ENCODE peak calls at places on chromosomes 16 and 17, in ten cellular contexts. V is body of pancreas; J is stomach; L is heart right ventricle; U is cardiac muscle cell; A is colonic mucosa; P is A673; Q is OCI-LY7; Z is H1; T is CD8-positive, alpha-beta T cell. R is an unnamed sample. For H3K9me3 and H3K4me1, the result is how much of the 10 kb centered on the place peaks cover.

GRCh38 chr16:88611220-88611821 is 27.1 kb upstream of the IL17C start:
- DNase-seq in V (peak), J (no peak), L (no peak), U (no peak), A (no peak), P (no peak), Q (no peak), Z (no peak), T (no peak), R (no peak)

GRCh38 chr16:85028638-85029412 is 1.2 kb downstream of the KIAA0513 start:
- DNase-seq in V (peak), J (peak), L (peak), U (peak), A (peak), P (no peak), Q (no peak), Z (no peak), T (peak), R (peak)

GRCh38 chr17:64205804-64206203 is 57.3 kb downstream of the TEX2 start:
- DNase-seq in V (no peak), J (no peak), L (no peak), U (no peak), A (no peak), P (no peak), Q (no peak), Z (no peak), T (no peak), R (no peak)

GRCh38 chr17:11144358-11145233 is 96.4 kb upstream of the SHISA6 start:
- DNase-seq in V (peak), J (peak), L (peak), U (peak), A (peak), P (peak), Q (peak), Z (peak), T (no peak), R (no peak)

GRCh38 chr17:6269474-6269873 is 165.4 kb downstream of the AIPL1 start:
- DNase-seq in V (no peak), J (no peak), L (no peak), U (peak), A (peak), P (peak), Q (peak), Z (no peak), T (no peak), R (no peak)

GRCh38 chr16:11175850-11176341 is 80.1 kb downstream of the SOCS1 start:
- DNase-seq in V (no peak), J (no peak), L (no peak), U (no peak), A (no peak), P (no peak), Q (no peak), Z (no peak), T (no peak), R (no peak)

GRCh38 chr17:1511290-1511689 is 5.1 kb downstream of the INPP5K start:
- DNase-seq in V (no peak), J (no peak), L (peak), U (peak), A (peak), P (peak), Q (no peak), Z (no peak), T (no peak), R (no peak)

GRCh38 chr16:89300311-89300975 is 82.9 kb downstream of the ZNF778 start:
- DNase-seq in V (peak), J (peak), L (no peak), U (peak), A (no peak), P (no peak), Q (no peak), Z (no peak), T (no peak), R (no peak)

GRCh38 chr16:81774348-81774747 is 4.7 kb upstream of the PLCG2 start:
- DNase-seq in V (no peak), J (no peak), L (peak), U (no peak), A (no peak), P (no peak), Q (peak), Z (no peak), T (no peak), R (no peak)

GRCh38 chr16:3573146-3573815 is 3.9 kb downstream of the NLRC3 start:
- DNase-seq in V (no peak), J (no peak), L (no peak), U (no peak), A (no peak), P (no peak), Q (no peak), Z (no peak), T (no peak), R (no peak)

GRCh38 chr17:2844386-2844785 is 48.1 kb downstream of the RAP1GAP2 start:
- DNase-seq in V (no peak), J (no peak), L (no peak), U (peak), A (no peak), P (no peak), Q (no peak), Z (no peak), T (no peak), R (no peak)

GRCh38 chr16:85612191-85612800 is 826 bp upstream of the GSE1 start:
- DNase-seq in V (peak), J (peak), L (peak), U (peak), A (peak), P (peak), Q (peak), Z (no peak), T (peak), R (peak)

GRCh38 chr17:67365762-67366192 is 600 bp downstream of the PSMD12 start:
- DNase-seq in V (no peak), J (no peak), L (no peak), U (peak), A (no peak), P (no peak), Q (peak), Z (no peak), T (no peak), R (peak)

GRCh38 chr16:79599256-79599836 is 1.2 kb downstream of the MAF start:
- DNase-seq in V (peak), J (no peak), L (peak), U (peak), A (no peak), P (no peak), Q (no peak), Z (no peak), T (no peak), R (no peak)

GRCh38 chr16:86089986-86090385 is 191.0 kb downstream of the IRF8 start:
- DNase-seq in V (no peak), J (no peak), L (no peak), U (no peak), A (no peak), P (no peak), Q (peak), Z (no peak), T (no peak), R (no peak)

GRCh38 chr16:57380671-57381462 is 8.6 kb downstream of the CX3CL1 start:
- DNase-seq in V (peak), J (no peak), L (no peak), U (peak), A (no peak), P (no peak), Q (no peak), Z (no peak), T (no peak), R (no peak)

DNA sequence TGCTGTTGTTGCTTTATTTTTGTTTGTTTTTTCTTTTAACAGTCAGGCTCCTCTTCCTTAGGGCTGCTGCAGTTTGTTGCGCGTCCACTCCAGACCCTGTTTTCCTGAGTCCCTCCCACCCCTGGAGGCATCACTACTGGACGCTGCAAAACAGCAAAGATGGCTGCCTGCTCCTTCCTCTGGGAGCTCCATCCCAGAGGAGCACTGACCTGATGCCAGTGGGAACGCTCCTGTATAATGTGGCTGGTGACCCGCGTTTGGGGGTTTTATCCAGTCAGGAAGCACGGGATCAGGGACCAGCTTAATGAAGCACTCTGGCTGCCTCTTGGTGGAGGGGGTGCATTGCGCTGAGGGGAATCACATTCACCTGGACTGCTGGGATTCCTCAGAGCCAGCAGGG is 1005.6 kb downstream of the CDH8 start:
- DNase-seq in V (no peak), J (no peak), L (no peak), U (no peak), A (no peak), P (no peak), Q (no peak), Z (no peak), T (no peak), R (no peak)
- H3K9me3 ChIP-seq in V (under half), J (under half), L (under half), U (under half), A (under half), P (under half), Q (under half), Z (under half), T (under half), R (under half)

DNA sequence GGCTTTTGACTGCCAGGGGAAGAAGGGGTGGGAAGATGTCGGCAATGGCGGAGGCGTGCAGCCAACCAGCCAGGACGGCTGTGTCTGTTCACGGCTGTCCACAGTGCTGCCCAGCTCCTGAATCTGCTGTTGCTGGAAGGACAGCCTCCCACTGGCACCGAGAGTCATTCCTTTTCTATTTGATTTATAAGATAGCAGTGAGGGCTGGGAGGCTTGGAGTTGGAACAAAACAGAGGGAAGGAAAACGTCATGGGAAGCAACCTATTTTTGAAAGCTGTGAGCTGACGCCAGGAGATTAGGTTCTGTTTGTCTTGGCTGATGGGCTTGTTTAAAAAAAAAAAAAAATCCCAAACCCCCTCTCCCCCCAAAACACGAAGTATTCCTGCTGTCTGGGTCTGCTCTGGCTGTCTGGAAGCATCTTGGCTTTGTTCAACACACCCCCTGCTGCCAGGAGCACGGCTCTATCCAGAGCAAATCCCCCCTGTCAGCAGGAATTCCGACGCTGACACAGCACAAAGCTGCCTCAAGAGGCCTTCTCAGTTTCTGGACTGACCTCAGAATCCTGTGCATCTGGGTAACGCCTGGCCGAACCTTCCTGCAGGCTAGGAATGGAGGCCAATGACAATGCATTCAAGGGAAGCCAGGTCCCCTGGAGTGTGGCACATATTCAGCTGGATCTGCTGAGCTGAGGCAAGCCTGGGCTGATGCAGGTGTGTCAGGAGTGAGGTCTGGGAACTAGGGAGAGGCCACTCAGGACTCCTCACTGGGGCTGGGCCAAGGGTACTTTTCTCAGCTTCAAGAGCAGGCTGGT is 41.0 kb upstream of the SREBF1 start:
- DNase-seq in V (peak), J (peak), L (peak), U (peak), A (peak), P (peak), Q (no peak), Z (no peak), T (no peak), R (no peak)
- H3K4me1 ChIP-seq in V (under half), J (under half), L (half or more), U (under half), A (under half), P (under half), Q (under half), Z (under half), T (under half), R (under half)

DNA sequence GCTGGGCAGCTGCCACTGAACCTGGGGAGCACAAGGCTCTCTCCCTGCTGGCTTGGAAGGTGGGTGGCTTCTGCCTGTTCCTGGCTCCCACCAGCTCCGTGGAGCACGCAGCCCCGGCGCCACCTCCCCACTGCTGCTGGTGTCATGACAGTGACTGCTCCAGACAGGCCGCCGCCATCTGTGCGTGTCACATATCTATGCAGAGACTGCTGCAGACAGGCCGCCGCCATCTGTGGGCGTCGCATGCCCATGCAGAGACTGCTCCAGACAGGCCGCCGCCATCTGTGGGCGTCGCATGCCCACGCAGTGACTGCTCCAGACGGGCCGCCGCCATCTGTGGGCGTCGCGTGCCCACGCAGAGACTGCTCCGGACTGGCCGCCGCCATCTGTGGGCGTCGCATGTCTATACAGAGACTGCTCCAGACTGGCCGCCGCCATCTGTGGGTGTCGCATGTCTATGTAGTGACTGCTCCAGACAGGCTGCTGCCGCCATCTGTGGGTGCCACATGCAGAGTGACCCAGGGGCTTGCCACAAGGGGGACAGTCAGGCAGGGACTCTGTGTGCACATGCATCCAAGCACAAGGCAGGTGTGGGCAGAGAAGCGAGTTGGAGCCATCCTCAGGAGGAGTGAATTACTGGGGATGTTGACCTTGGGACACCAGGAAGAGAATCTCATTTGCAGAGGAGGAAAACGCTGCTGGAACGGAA is 3.3 kb upstream of the FN3KRP start:
- DNase-seq in V (no peak), J (no peak), L (no peak), U (no peak), A (no peak), P (no peak), Q (no peak), Z (no peak), T (no peak), R (no peak)
- H3K27ac ChIP-seq in V (no peak), J (no peak), L (no peak), U (no peak), A (no peak), P (no peak), Q (no peak), Z (no peak), T (no peak), R (no peak)

GRCh38 chr16:46466239-46466638 is 154.9 kb downstream of the SHCBP1 start:
- DNase-seq in V (no peak), J (no peak), L (no peak), U (no peak), A (no peak), P (no peak), Q (no peak), Z (no peak), T (no peak), R (no peak)
- H3K9me3 ChIP-seq in V (under half), J (half or more), L (under half), U (under half), A (under half), P (under half), Q (under half), Z (half or more), T (under half), R (under half)

GRCh38 chr17:57402691-57403090 is 146.4 kb downstream of the MSI2 start:
- DNase-seq in V (no peak), J (no peak), L (no peak), U (no peak), A (no peak), P (no peak), Q (no peak), Z (no peak), T (no peak), R (no peak)
- H3K4me1 ChIP-seq in V (under half), J (under half), L (half or more), U (half or more), A (under half), P (under half), Q (half or more), Z (under half), T (under half), R (half or more)

DNA sequence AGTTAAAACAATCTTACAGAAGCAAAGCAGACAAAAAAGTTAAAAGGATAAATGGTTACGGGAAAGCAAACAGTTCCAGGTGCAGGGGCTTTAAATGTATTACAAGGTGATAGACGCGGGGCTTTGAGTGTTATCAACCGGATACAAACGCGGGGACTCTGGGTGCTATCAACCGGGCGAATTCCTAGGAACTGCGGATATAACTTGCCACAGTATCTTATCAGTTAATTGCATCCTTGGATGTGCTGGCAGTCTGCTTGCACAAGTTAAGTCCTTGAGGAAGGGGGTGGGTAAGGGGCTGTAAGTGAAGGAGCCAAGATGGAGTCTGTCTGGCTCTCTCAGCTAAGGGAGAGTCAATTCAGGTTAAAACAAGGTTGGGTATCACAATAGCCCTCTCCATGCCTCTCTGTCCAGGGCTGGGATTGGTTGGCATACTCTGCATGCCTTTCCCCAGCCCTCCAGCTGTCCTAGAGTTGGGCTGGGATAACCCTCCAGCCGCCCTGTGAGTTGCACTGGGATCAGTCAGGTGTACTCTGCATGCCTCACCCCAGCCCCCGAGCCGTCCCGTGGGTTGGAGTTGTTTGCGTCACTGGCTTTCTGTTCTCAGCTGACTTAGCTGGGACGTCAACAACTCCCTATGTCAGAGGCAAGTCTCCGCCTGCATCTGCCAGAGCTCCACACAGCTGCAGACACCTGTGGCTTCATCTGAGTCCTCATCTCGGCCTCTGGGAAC is 40.9 kb downstream of the TMEM235 start:
- DNase-seq in V (peak), J (peak), L (peak), U (peak), A (peak), P (no peak), Q (peak), Z (no peak), T (no peak), R (no peak)
- H3K27ac ChIP-seq in V (no peak), J (no peak), L (no peak), U (peak), A (no peak), P (no peak), Q (no peak), Z (no peak), T (peak), R (no peak)

DNA sequence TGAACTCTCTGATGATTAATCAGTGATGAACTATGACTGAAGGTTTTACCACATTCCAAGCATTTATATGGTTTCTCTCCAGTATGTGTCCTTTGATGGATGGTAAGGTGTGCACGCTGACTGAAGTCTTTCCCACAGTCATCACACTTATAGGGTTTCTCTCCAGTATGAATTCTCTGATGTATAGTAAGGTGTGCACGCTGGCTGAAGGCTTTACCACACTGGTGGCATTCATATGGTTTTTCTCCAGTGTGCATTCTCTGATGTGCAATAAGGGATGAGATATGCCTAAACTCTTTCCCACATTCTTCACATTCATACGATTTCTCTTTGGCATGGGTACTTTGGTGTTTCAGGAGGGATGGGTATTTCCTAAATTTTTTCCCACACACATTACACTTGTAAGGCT is 16.4 kb downstream of the ZNF287 start:
- DNase-seq in V (no peak), J (no peak), L (no peak), U (no peak), A (no peak), P (no peak), Q (no peak), Z (no peak), T (no peak), R (no peak)
- H3K9me3 ChIP-seq in V (under half), J (half or more), L (under half), U (under half), A (under half), P (half or more), Q (half or more), Z (half or more), T (half or more), R (under half)

DNA sequence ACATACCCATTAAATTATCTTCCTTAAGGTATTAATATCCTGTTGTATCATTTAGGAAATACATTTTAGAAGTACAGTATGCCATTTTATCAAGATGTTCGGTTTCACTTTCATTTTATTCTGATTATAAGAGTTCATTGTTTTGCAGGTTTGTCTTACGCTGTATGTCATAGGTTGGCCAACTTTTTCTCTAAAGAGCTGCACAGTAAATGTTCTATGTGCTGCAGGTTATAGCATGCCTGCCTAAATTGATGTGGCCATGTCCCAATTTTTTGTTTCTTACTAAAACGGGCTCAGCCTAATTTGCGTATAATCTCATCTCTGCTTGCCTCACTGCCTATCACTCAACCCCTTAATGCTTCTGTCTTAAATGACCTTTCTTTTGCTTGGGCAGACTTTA is 126.4 kb downstream of the USP22 start:
- DNase-seq in V (no peak), J (no peak), L (no peak), U (no peak), A (no peak), P (no peak), Q (no peak), Z (no peak), T (no peak), R (no peak)
- H3K4me1 ChIP-seq in V (under half), J (under half), L (under half), U (under half), A (under half), P (under half), Q (under half), Z (under half), T (under half), R (under half)

GRCh38 chr16:8055761-8056160 is 534.5 kb downstream of the TMEM114 start:
- DNase-seq in V (no peak), J (no peak), L (no peak), U (no peak), A (no peak), P (no peak), Q (no peak), Z (no peak), T (no peak), R (no peak)
- H3K27ac ChIP-seq in V (no peak), J (no peak), L (no peak), U (no peak), A (no peak), P (no peak), Q (no peak), Z (no peak), T (no peak), R (no peak)